ENCODE peak calls at places on chromosome 14, in five cellular contexts. S is keratinocyte, E is B cell, W is IMR-90, Z is PC-9. R is an unnamed sample.

GRCh38 chr14:24848427-24848826 is 201.5 kb downstream of the STXBP6 start:
- DNase-seq in S (no peak), E (no peak), W (peak; percentile 76), Z (peak; percentile 35), R (no peak)

GRCh38 chr14:59918824-59919581 is 941 bp upstream of the LRRC9 start:
- DNase-seq in S (no peak), E (peak; percentile 19), W (peak; percentile 18), Z (no peak), R (no peak)

GRCh38 chr14:21103165-21103709 is 2.4 kb downstream of the TMEM253 start:
- DNase-seq in S (no peak), E (no peak), W (no peak), Z (no peak), R (no peak)

GRCh38 chr14:104985675-104986486 is at the start of gene CLBA1:
- DNase-seq in S (no peak), E (peak; percentile 98), W (peak; percentile 87), Z (peak; percentile 69), R (peak; percentile 96)

GRCh38 chr14:54804720-54805060 is 97.9 kb downstream of the GCH1 start:
- DNase-seq in S (peak; percentile 19), E (no peak), W (no peak), Z (no peak), R (peak; percentile 78)

GRCh38 chr14:61695695-61696527 is 598 bp downstream of the HIF1A start:
- DNase-seq in S (no peak), E (peak; percentile 57), W (peak; percentile 47), Z (no peak), R (no peak)

GRCh38 chr14:105497671-105498429 is 6.8 kb downstream of the TEDC1 start:
- DNase-seq in S (no peak), E (no peak), W (no peak), Z (peak; percentile 22), R (no peak)

GRCh38 chr14:35268946-35269345 is 23.2 kb upstream of the PSMA6 start:
- DNase-seq in S (no peak), E (no peak), W (no peak), Z (no peak), R (no peak)

GRCh38 chr14:68011629-68012028 is 192.1 kb downstream of the RAD51B start:
- DNase-seq in S (no peak), E (no peak), W (peak; percentile 87), Z (no peak), R (no peak)

GRCh38 chr14:56133547-56133946 is 15.3 kb downstream of the PELI2 start:
- DNase-seq in S (no peak), E (no peak), W (no peak), Z (no peak), R (no peak)

GRCh38 chr14:74786916-74787315 is 23.8 kb downstream of the YLPM1 start:
- DNase-seq in S (no peak), E (no peak), W (no peak), Z (no peak), R (no peak)

GRCh38 chr14:104537613-104537988 is 42.0 kb upstream of the C14orf180 start:
- DNase-seq in S (no peak), E (no peak), W (no peak), Z (no peak), R (no peak)

GRCh38 chr14:73426877-73427276 is 31.5 kb downstream of the NUMB start:
- DNase-seq in S (no peak), E (no peak), W (peak; percentile 60), Z (no peak), R (no peak)

GRCh38 chr14:100828448-100828834 is 2.5 kb downstream of the MEG3 start:
- DNase-seq in S (no peak), E (no peak), W (no peak), Z (no peak), R (no peak)

GRCh38 chr14:36955376-36955775 is 217.0 kb downstream of the SLC25A21 start:
- DNase-seq in S (no peak), E (no peak), W (peak; percentile 10), Z (no peak), R (no peak)

GRCh38 chr14:69300601-69301221 is 40.8 kb downstream of the GALNT16 start:
- DNase-seq in S (no peak), E (no peak), W (no peak), Z (peak; percentile 28), R (no peak)

GRCh38 chr14:28751467-28752058 is 15.0 kb upstream of the FOXG1 start:
- DNase-seq in S (no peak), E (no peak), W (peak; percentile 49), Z (no peak), R (no peak)

GRCh38 chr14:93033983-93034670 is 81.6 kb downstream of the ITPK1 start:
- DNase-seq in S (no peak), E (peak; percentile 73), W (no peak), Z (no peak), R (no peak)

GRCh38 chr14:23130875-23131274 is 11.8 kb upstream of the CEBPE start:
- DNase-seq in S (no peak), E (no peak), W (no peak), Z (no peak), R (no peak)

GRCh38 chr14:43475762-43476161 is 1031.3 kb downstream of the FSCB start:
- DNase-seq in S (no peak), E (no peak), W (no peak), Z (no peak), R (no peak)

GRCh38 chr14:58133739-58134138 is 18.3 kb downstream of the ARMH4 start:
- DNase-seq in S (peak; percentile 13), E (no peak), W (peak; percentile 85), Z (no peak), R (no peak)

GRCh38 chr14:62777510-62777909 is 267.7 kb downstream of the KCNH5 start:
- DNase-seq in S (no peak), E (no peak), W (no peak), Z (no peak), R (no peak)

GRCh38 chr14:99936738-99937474 is 128.3 kb upstream of the EVL start:
- DNase-seq in S (no peak), E (no peak), W (no peak), Z (no peak), R (no peak)

GRCh38 chr14:20631821-20632389 is 9.6 kb downstream of the OR6S1 start:
- DNase-seq in S (no peak), E (no peak), W (peak; percentile 56), Z (peak; percentile 54), R (no peak)

GRCh38 chr14:91352101-91352500 is 65.5 kb downstream of the CCDC88C start:
- DNase-seq in S (no peak), E (no peak), W (no peak), Z (no peak), R (no peak)

DNA sequence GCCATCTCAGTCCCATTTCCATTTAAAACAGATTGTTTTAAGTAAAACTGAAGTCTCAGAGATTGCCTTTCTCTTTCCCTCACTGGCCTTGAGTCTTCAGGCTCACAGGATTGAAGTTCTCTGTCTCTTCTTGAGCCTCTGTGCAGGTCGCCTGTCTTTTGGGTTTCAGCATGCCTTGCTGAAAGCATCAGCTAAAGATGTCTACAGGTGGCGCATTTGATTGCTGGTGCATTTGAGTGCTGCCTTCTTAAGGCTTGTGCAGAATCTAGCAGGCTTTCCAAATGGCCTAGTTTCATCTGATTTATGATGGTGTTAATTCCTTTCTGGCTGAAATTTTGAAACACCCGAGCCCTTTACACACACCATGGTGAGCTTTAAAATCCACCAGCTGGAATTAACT is 1062.2 kb upstream of the FBXO33 start:
- DNase-seq in S (no peak), E (no peak), W (no peak), Z (no peak), R (no peak)
- TF ChIP-seq CTCF in S (no peak), E (no peak), W (no peak), Z (no peak), R (no peak)

GRCh38 chr14:66772146-66772545 is 264.2 kb downstream of the GPHN start:
- DNase-seq in S (no peak), E (no peak), W (no peak), Z (no peak), R (no peak)
- TF ChIP-seq CTCF in S (no peak), E (no peak), W (no peak), Z (no peak), R (no peak)

DNA sequence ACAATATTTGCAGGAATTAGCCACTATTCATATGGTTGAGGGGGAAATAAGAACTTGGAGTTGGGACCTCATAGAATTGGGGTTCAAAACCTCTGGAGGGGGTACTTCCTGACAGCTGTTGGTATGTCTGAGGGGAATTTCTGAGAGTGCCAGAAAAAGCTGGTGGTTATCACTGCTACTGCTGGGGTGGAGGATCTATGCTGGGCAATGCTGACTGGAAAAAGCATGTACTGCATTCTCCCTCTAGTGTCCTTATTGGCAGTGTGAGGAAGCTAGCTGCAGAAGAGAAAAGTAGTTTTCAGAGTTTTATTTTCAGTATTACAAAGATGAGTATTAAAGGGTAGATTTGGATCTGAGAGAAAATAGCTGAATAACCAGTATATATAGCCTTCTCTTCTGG is 88.8 kb downstream of the FUT8 start:
- DNase-seq in S (no peak), E (no peak), W (no peak), Z (no peak), R (no peak)
- TF ChIP-seq CTCF in S (no peak), E (no peak), W (no peak), Z (no peak), R (no peak)

GRCh38 chr14:95875831-95876768 is 532 bp upstream of the TUNAR start:
- DNase-seq in S (no peak), E (peak; percentile 57), W (no peak), Z (no peak), R (no peak)
- TF ChIP-seq CTCF in S (no peak), E (no peak), W (no peak), Z (no peak), R (no peak)

R was measured in osteocyte.